ENCODE peak calls at places on chromosomes 6 and 20, in eight cellular contexts. T is stomach, W is IMR-90, B is breast epithelium, L is lower lobe of right lung, F is mesendoderm, K is spleen, R is dorsolateral prefrontal cortex. P is an unnamed sample.

GRCh38 chr6:33324139-33324538 is 6.6 kb upstream of the ZBTB22 start:
- DNase-seq in T (no peak), W (no peak), B (no peak), L (no peak), F (no peak), K (no peak), R (no peak), P (no peak)

GRCh38 chr6:144581807-144582537 is 296.8 kb downstream of the UTRN start:
- DNase-seq in T (no peak), W (peak), B (no peak), L (no peak), F (peak), K (no peak), R (no peak), P (no peak)

GRCh38 chr20:8161262-8162071 is 29.4 kb downstream of the PLCB1 start:
- DNase-seq in T (no peak), W (peak), B (no peak), L (no peak), F (no peak), K (no peak), R (no peak), P (no peak)

GRCh38 chr20:63228786-63229185 is 6.9 kb upstream of the BIRC7 start:
- DNase-seq in T (no peak), W (no peak), B (no peak), L (no peak), F (peak), K (no peak), R (no peak), P (no peak)

GRCh38 chr6:35728663-35729348 is 8.0 kb upstream of the ARMC12 start:
- DNase-seq in T (peak), W (no peak), B (peak), L (peak), F (peak), K (peak), R (no peak), P (no peak)

GRCh38 chr20:51404297-51405060 is 138.0 kb downstream of the NFATC2 start:
- DNase-seq in T (peak), W (no peak), B (no peak), L (no peak), F (no peak), K (peak), R (no peak), P (no peak)

GRCh38 chr6:6752129-6752528 is 163.6 kb downstream of the LY86 start:
- DNase-seq in T (no peak), W (peak), B (no peak), L (no peak), F (peak), K (no peak), R (no peak), P (no peak)

GRCh38 chr6:132017921-132018320 is 66.7 kb upstream of the CCN2 start:
- DNase-seq in T (no peak), W (no peak), B (no peak), L (no peak), F (no peak), K (no peak), R (no peak), P (no peak)

GRCh38 chr20:18191336-18191735 is 53.7 kb downstream of the KAT14 start:
- DNase-seq in T (no peak), W (no peak), B (no peak), L (no peak), F (no peak), K (no peak), R (no peak), P (no peak)

GRCh38 chr20:53609501-53610445 is 16.1 kb upstream of the ZNF217 start:
- DNase-seq in T (peak), W (peak), B (no peak), L (peak), F (peak), K (peak), R (no peak), P (peak)

GRCh38 chr20:6055161-6055783 is 1.4 kb upstream of the LRRN4 start:
- DNase-seq in T (no peak), W (no peak), B (no peak), L (no peak), F (peak), K (no peak), R (no peak), P (no peak)

GRCh38 chr20:6053064-6053775 is 640 bp downstream of the LRRN4 start:
- DNase-seq in T (no peak), W (no peak), B (no peak), L (no peak), F (peak), K (no peak), R (no peak), P (no peak)

GRCh38 chr20:6048391-6048790 is 5.5 kb downstream of the LRRN4 start:
- DNase-seq in T (no peak), W (no peak), B (no peak), L (no peak), F (no peak), K (no peak), R (no peak), P (no peak)

GRCh38 chr20:6053776-6054688 is at the start of gene LRRN4:
- DNase-seq in T (peak), W (peak), B (no peak), L (no peak), F (peak), K (no peak), R (no peak), P (no peak)

DNA sequence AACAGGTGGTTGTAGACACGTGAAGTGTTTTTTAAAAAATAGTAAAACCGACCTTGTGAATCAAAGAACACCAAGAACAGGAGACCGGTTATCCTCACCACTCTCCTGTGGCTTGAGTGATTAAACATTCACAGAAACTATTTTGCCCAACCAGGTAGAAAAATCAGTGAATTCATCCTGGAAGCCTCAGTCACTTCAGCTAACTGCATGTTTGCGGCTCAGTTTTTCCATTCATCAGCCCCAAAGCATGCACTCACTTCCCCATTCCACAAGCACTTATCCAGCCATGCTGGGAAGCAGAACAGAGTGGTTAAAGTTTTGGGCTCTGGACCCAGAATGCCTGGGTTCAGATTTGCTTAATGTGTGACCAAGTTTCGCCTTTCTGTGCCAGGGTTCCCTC is 2.4 kb downstream of the LRRN4 start:
- DNase-seq in T (no peak), W (peak), B (no peak), L (no peak), F (peak), K (no peak), R (no peak), P (no peak)
- H3K4me3 ChIP-seq in T (peak), W (peak), B (no peak), L (peak), F (no peak), K (no peak), R (peak), P (no peak)

DNA sequence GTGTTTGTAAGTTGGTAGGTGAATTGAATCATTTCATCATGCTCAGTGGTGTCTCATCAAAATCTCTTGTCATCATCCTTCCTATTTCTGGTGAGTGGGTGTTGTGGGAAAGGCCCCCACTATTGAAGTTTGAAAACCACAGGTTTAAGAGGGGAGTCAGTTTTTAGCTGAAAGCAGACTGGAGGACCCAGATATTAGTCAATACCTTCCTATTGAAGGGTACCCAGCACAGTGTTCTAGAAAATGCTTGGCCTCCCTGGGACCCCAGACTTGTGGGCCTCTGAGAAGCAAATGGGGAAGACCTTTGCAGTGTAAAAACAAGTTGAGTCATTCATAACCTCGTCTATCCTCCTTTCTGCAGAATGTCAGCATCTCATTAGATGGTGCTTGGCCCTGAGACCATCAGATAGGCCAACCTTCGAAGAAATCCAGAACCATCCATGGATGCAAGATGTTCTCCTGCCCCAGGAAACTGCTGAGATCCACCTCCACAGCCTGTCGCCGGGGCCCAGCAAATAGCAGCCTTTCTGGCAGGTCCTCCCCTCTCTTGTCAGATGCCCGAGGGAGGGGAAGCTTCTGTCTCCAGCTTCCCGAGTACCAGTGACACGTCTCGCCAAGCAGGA is 3.7 kb downstream of the PIM1 start:
- DNase-seq in T (no peak), W (no peak), B (no peak), L (no peak), F (no peak), K (peak), R (no peak), P (no peak)
- H3K27ac ChIP-seq in T (peak), W (no peak), B (peak), L (no peak), F (no peak), K (peak), R (no peak), P (no peak)

GRCh38 chr6:95521181-95521580 is 56.2 kb upstream of the MANEA start:
- DNase-seq in T (no peak), W (no peak), B (no peak), L (no peak), F (no peak), K (no peak), R (no peak), P (no peak)

GRCh38 chr6:95515975-95516374 is 61.4 kb upstream of the MANEA start:
- DNase-seq in T (no peak), W (no peak), B (no peak), L (no peak), F (peak), K (no peak), R (no peak), P (no peak)

GRCh38 chr6:95518630-95519227 is 58.6 kb upstream of the MANEA start:
- DNase-seq in T (no peak), W (no peak), B (no peak), L (no peak), F (no peak), K (peak), R (no peak), P (peak)

GRCh38 chr6:95519228-95520037 is 57.9 kb upstream of the MANEA start:
- DNase-seq in T (no peak), W (no peak), B (no peak), L (no peak), F (no peak), K (peak), R (no peak), P (no peak)

DNA sequence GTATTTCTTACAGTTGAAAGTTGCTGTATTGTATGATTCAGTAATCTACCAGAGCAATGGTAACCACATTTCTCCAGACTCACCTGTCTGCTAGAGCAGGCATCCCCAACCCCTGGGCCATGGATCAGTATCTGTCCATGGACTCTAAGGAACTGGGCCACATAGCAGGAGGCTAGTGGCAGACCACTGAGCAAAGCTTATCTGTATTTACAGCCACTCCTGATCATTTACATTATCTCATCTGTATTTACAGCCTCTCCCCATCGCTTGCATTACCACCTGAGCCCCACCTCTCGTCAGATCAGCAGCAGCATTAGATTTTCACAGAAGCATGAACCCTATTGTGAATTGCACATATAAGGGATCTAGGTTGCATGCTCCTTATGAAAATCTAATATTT is 60.3 kb upstream of the MANEA start:
- DNase-seq in T (no peak), W (no peak), B (no peak), L (no peak), F (peak), K (no peak), R (no peak), P (no peak)
- H3K4me3 ChIP-seq in T (no peak), W (no peak), B (no peak), L (no peak), F (no peak), K (no peak), R (no peak), P (no peak)

GRCh38 chr20:32050851-32051556 is 1.0 kb upstream of the HCK start:
- DNase-seq in T (no peak), W (no peak), B (no peak), L (peak), F (peak), K (peak), R (no peak), P (peak)
- H3K27ac ChIP-seq in T (peak), W (no peak), B (no peak), L (peak), F (no peak), K (peak), R (no peak), P (no peak)

GRCh38 chr6:79869184-79869583 is 78.2 kb downstream of the ELOVL4 start:
- DNase-seq in T (no peak), W (no peak), B (no peak), L (no peak), F (no peak), K (no peak), R (no peak), P (no peak)
- H3K4me3 ChIP-seq in T (no peak), W (no peak), B (no peak), L (no peak), F (no peak), K (no peak), R (peak), P (no peak)

DNA sequence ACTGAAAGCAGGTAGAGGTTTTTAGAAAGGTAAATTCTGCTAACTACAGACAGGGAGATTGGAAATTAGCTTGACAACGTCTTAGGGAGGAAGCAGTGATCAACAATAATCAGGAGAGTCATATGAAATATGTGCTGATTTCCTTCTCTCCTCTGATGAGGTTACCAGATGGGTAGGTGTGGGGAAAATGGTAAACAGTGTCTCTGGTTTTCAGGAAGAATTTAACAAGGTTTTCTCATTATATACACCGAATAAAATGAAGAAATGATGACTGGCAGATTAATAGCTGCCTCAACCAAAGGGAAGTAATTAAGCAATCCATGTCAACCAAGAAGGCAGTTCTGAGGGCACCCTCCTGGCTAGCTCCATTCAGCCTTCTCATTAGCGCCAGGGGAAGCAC is 12.7 kb upstream of the RAMACL start:
- DNase-seq in T (no peak), W (no peak), B (no peak), L (no peak), F (no peak), K (no peak), R (no peak), P (no peak)
- H3K27ac ChIP-seq in T (peak), W (peak), B (peak), L (peak), F (no peak), K (peak), R (no peak), P (no peak)

GRCh38 chr6:17927705-17928104 is 59.7 kb downstream of the KIF13A start:
- DNase-seq in T (no peak), W (no peak), B (no peak), L (no peak), F (no peak), K (no peak), R (no peak), P (no peak)

GRCh38 chr6:17919494-17919893 is 67.9 kb downstream of the KIF13A start:
- DNase-seq in T (no peak), W (no peak), B (no peak), L (no peak), F (no peak), K (no peak), R (no peak), P (no peak)

GRCh38 chr6:17917837-17918763 is 69.3 kb downstream of the KIF13A start:
- DNase-seq in T (no peak), W (no peak), B (no peak), L (no peak), F (no peak), K (no peak), R (no peak), P (no peak)

GRCh38 chr6:17928514-17929430 is 58.7 kb downstream of the KIF13A start:
- DNase-seq in T (no peak), W (peak), B (no peak), L (no peak), F (no peak), K (no peak), R (no peak), P (no peak)

DNA sequence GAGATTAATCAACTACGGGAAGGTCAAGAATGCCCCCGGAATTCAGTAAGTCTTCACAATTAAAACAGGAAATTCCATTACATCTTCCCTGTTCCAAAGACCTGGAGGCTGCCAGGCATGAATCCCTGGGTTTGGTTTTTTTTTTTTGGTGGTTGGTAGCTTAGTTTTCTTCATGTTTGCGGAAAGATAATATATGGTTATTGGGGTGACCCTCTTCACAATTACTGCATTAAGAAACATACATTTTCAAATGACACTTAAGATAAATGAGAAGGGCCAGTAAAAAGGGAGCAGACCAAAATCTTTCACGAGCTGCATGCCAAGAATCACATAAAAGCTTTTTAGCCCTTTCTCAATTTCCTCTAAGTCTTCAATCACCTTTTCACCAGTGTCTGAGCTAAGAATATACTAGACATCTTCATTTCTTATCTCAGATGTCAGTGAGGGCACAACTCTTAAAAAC is 64.0 kb downstream of the KIF13A start:
- DNase-seq in T (no peak), W (no peak), B (no peak), L (no peak), F (no peak), K (no peak), R (no peak), P (no peak)
- H3K4me3 ChIP-seq in T (no peak), W (no peak), B (no peak), L (no peak), F (no peak), K (no peak), R (no peak), P (no peak)

DNA sequence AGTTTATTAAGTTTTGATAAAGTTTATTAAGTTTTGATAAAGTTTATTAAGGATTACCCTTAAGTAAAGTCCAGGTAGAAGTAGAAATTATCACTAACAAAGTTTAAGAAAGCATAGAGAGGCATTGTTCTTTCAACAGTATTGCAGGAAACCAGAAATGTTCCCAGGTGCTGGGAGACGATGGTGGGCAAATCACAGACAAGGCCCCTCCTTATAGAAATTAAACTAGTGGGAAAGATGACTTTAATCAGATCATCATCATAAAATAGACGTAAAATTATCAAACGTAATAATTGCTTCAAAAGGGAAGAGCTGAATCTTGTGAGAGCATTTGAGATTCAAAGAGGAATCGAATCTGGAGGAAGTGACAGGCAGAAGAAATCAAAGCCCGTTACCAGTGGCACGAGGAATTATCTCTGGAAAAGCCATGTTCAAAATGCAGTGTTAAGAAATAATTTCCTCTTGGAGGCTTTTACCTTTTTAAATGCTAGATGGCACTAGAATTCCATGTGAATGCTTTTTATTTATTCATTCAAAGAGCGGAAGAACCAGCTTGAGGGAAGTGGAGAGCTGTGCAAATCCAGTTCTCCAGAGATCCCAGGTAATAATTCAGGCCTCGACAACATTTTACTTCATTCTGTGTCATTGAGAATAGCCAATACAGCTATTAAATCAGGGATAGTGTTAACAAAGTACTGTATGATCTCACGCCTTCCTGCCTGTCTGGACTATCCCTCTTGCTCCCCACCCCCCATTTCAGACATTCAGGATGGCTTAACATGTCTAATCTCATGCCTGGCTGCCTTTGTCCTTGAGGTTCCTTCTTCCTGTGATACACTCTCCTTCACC is 1.0 kb upstream of the APMAP start:
- DNase-seq in T (no peak), W (peak), B (no peak), L (no peak), F (no peak), K (no peak), R (no peak), P (no peak)
- H3K27ac ChIP-seq in T (peak), W (no peak), B (peak), L (peak), F (no peak), K (peak), R (peak), P (peak)